ENCODE peak calls at places on chromosomes 16 and 17, in seven cellular contexts. T is transverse colon, W is heart left ventricle, L is neuronal stem cell, E is endodermal cell, D is A549, F is lung. M is an unnamed sample.

GRCh38 chr17:13638855-13639458 is 37.2 kb upstream of the HS3ST3A1 start:
- DNase-seq in T (no peak), W (no peak), L (no peak), E (peak), D (no peak), F (no peak), M (no peak)

GRCh38 chr16:30557397-30557949 is 701 bp downstream of the ZNF764 start:
- DNase-seq in T (no peak), W (no peak), L (peak), E (no peak), D (no peak), F (no peak), M (no peak)

GRCh38 chr16:30041841-30042240 is 10.8 kb upstream of the TLCD3B start:
- DNase-seq in T (no peak), W (no peak), L (no peak), E (no peak), D (no peak), F (no peak), M (no peak)

GRCh38 chr16:142405-142804 is 3.9 kb upstream of the NPRL3 start:
- DNase-seq in T (no peak), W (no peak), L (no peak), E (no peak), D (no peak), F (no peak), M (no peak)

GRCh38 chr16:89922477-89922883 is 662 bp upstream of the TUBB3 start:
- DNase-seq in T (peak), W (peak), L (peak), E (peak), D (peak), F (peak), M (no peak)

GRCh38 chr17:82862758-82863645 is 23.2 kb upstream of the ZNF750 start:
- DNase-seq in T (no peak), W (peak), L (no peak), E (no peak), D (no peak), F (no peak), M (no peak)

GRCh38 chr17:17774009-17774881 is 62.5 kb downstream of the SREBF1 start:
- DNase-seq in T (peak), W (peak), L (no peak), E (no peak), D (peak), F (no peak), M (no peak)

GRCh38 chr16:31099860-31100638 is 5.5 kb upstream of the VKORC1 start:
- DNase-seq in T (no peak), W (no peak), L (no peak), E (no peak), D (no peak), F (no peak), M (no peak)

GRCh38 chr16:49453001-49453400 is 79.4 kb downstream of the C16orf78 start:
- DNase-seq in T (no peak), W (no peak), L (no peak), E (no peak), D (no peak), F (no peak), M (no peak)

GRCh38 chr16:8567355-8568230 is 22.7 kb downstream of the TMEM114 start:
- DNase-seq in T (peak), W (peak), L (peak), E (peak), D (peak), F (peak), M (peak)

GRCh38 chr17:78577296-78577695 is at the start of gene DNAH17:
- DNase-seq in T (no peak), W (no peak), L (no peak), E (no peak), D (no peak), F (no peak), M (no peak)

GRCh38 chr17:73480740-73481139 is 163.5 kb downstream of the SDK2 start:
- DNase-seq in T (no peak), W (peak), L (no peak), E (no peak), D (no peak), F (no peak), M (peak)

GRCh38 chr16:89221604-89222003 is 4.1 kb downstream of the ZNF778 start:
- DNase-seq in T (no peak), W (no peak), L (no peak), E (no peak), D (no peak), F (no peak), M (no peak)

GRCh38 chr16:67884-68789 is 4.3 kb downstream of the RHBDF1 start:
- DNase-seq in T (no peak), W (no peak), L (no peak), E (no peak), D (no peak), F (no peak), M (no peak)

GRCh38 chr17:19508327-19508867 is 25.3 kb upstream of the SLC47A1 start:
- DNase-seq in T (peak), W (peak), L (no peak), E (peak), D (no peak), F (peak), M (no peak)

GRCh38 chr17:65228734-65229390 is 91.7 kb downstream of the RGS9 start:
- DNase-seq in T (no peak), W (no peak), L (no peak), E (peak), D (no peak), F (peak), M (no peak)

GRCh38 chr17:66087073-66087472 is 104.9 kb downstream of the CEP112 start:
- DNase-seq in T (no peak), W (no peak), L (no peak), E (no peak), D (no peak), F (no peak), M (no peak)

GRCh38 chr16:74999208-74999682 is 421 bp downstream of the ZNRF1 start:
- DNase-seq in T (peak), W (peak), L (peak), E (peak), D (no peak), F (no peak), M (peak)

GRCh38 chr16:87570938-87571867 is 31.1 kb upstream of the JPH3 start:
- DNase-seq in T (peak), W (peak), L (no peak), E (peak), D (peak), F (peak), M (no peak)

GRCh38 chr17:78397681-78398101 is 19.2 kb downstream of the PGS1 start:
- DNase-seq in T (no peak), W (peak), L (no peak), E (no peak), D (no peak), F (no peak), M (no peak)

GRCh38 chr17:47694818-47695663 is 1.1 kb downstream of the TBKBP1 start:
- DNase-seq in T (peak), W (peak), L (no peak), E (peak), D (no peak), F (peak), M (no peak)

GRCh38 chr17:16872836-16873653 is 98.9 kb downstream of the TNFRSF13B start:
- DNase-seq in T (peak), W (no peak), L (peak), E (peak), D (peak), F (peak), M (no peak)

GRCh38 chr16:89037261-89038152 is 56.1 kb upstream of the ACSF3 start:
- DNase-seq in T (no peak), W (peak), L (peak), E (peak), D (peak), F (no peak), M (no peak)

GRCh38 chr17:79742951-79743476 is 12.3 kb downstream of the ENPP7 start:
- DNase-seq in T (no peak), W (no peak), L (no peak), E (no peak), D (no peak), F (no peak), M (no peak)

GRCh38 chr17:80937501-80938356 is 53.9 kb upstream of the CHMP6 start:
- DNase-seq in T (no peak), W (peak), L (no peak), E (no peak), D (no peak), F (no peak), M (no peak)

GRCh38 chr16:69935278-69935711 is 15.8 kb upstream of the CLEC18A start:
- DNase-seq in T (no peak), W (no peak), L (no peak), E (no peak), D (no peak), F (no peak), M (no peak)
- H3K27ac ChIP-seq in T (no peak), W (no peak), L (no peak), E (no peak), D (no peak), F (no peak), M (no peak)

DNA sequence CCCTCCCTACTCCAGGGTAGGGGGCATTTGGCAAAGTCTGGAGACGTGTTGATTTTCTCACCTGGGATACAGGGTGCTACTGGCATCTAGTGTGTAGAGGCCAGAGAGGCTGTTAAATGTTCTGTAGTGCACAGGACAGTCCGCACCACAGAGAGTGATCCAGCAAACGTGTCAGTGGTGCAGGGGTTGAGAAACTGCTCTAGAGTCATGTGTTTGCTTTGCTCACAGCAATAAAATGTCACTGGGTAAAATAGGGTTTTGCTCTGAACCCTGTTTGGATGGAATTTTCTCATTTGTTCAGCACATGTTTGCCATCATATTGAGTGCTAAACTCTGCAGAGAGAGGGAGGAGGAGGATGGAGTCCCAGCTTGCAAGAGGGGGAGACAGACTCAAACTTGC is 11.7 kb downstream of the PLCG2 start:
- DNase-seq in T (no peak), W (no peak), L (no peak), E (no peak), D (no peak), F (no peak), M (no peak)
- H3K27ac ChIP-seq in T (no peak), W (no peak), L (no peak), E (no peak), D (no peak), F (no peak), M (no peak)

GRCh38 chr16:47853635-47854034 is 302.2 kb downstream of the ABCC12 start:
- DNase-seq in T (no peak), W (no peak), L (no peak), E (no peak), D (no peak), F (no peak), M (no peak)

GRCh38 chr16:47851026-47851610 is 304.7 kb downstream of the ABCC12 start:
- DNase-seq in T (no peak), W (no peak), L (no peak), E (no peak), D (no peak), F (no peak), M (peak)

GRCh38 chr16:47852991-47853390 is 302.8 kb downstream of the ABCC12 start:
- DNase-seq in T (no peak), W (no peak), L (no peak), E (no peak), D (no peak), F (no peak), M (no peak)

GRCh38 chr16:47855431-47855830 is 300.4 kb downstream of the ABCC12 start:
- DNase-seq in T (no peak), W (no peak), L (no peak), E (no peak), D (no peak), F (no peak), M (no peak)

DNA sequence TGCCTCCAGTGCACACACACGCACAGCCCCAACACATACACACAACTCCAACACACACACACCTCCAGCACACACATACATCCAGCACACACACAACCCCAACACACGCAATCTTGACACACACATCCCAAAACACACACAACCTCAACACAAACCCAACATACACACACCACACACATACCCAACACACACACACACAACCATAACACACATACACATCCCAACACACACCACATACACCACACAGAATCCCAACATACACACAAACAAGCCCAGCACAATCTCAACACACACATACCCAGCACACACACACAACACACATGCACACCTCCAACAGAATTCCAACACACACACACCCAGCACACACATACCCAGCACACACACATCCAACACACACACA is 301.1 kb downstream of the ABCC12 start:
- DNase-seq in T (no peak), W (no peak), L (no peak), E (no peak), D (no peak), F (no peak), M (no peak)
- H3K27ac ChIP-seq in T (no peak), W (no peak), L (no peak), E (no peak), D (no peak), F (no peak), M (no peak)

GRCh38 chr16:65658339-65659275 is 536.7 kb upstream of the CDH11 start:
- DNase-seq in T (no peak), W (peak), L (no peak), E (peak), D (peak), F (no peak), M (no peak)

GRCh38 chr16:65662236-65662635 is 540.4 kb upstream of the CDH11 start:
- DNase-seq in T (no peak), W (no peak), L (no peak), E (no peak), D (no peak), F (no peak), M (no peak)

GRCh38 chr16:65661451-65661850 is 539.6 kb upstream of the CDH11 start:
- DNase-seq in T (no peak), W (no peak), L (no peak), E (no peak), D (no peak), F (no peak), M (no peak)

GRCh38 chr16:65657556-65657955 is 535.7 kb upstream of the CDH11 start:
- DNase-seq in T (no peak), W (no peak), L (no peak), E (peak), D (no peak), F (no peak), M (no peak)

GRCh38 chr16:65660390-65660789 is 538.5 kb upstream of the CDH11 start:
- DNase-seq in T (no peak), W (no peak), L (no peak), E (peak), D (no peak), F (no peak), M (no peak)
- H3K27ac ChIP-seq in T (no peak), W (no peak), L (no peak), E (no peak), D (no peak), F (no peak), M (no peak)

GRCh38 chr16:17258077-17258599 is 212.6 kb downstream of the XYLT1 start:
- DNase-seq in T (no peak), W (no peak), L (no peak), E (no peak), D (no peak), F (no peak), M (no peak)

GRCh38 chr16:17258848-17259713 is 211.7 kb downstream of the XYLT1 start:
- DNase-seq in T (peak), W (no peak), L (no peak), E (peak), D (peak), F (peak), M (no peak)

GRCh38 chr16:17261197-17261858 is 209.4 kb downstream of the XYLT1 start:
- DNase-seq in T (peak), W (no peak), L (no peak), E (no peak), D (no peak), F (no peak), M (no peak)

GRCh38 chr16:17260271-17260849 is 210.4 kb downstream of the XYLT1 start:
- DNase-seq in T (no peak), W (no peak), L (no peak), E (no peak), D (no peak), F (no peak), M (no peak)

DNA sequence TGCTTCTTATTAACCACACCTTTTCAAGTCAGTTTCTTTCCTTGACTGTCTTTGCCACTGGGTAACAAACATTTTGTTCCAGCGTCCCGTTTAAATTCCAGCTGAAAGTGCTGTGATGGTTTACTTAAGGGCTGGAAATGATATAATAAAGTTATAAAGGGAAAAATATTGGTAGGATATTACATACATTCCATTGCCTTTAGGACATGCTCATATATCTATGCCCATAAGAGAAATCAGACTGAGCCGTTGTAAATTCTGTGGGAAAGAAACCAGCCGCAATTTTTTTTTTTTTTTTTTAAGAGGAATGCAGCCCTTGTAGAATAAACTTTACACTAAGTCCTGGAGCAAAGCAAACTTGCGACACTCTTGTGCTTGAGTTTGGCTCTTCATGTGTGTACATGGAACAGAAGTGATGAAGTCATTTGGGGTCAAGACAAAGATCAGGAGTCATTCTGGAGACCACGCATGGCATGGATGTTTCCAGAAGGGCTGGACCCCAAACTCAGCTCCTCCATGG is 210.9 kb downstream of the XYLT1 start:
- DNase-seq in T (no peak), W (no peak), L (no peak), E (no peak), D (no peak), F (no peak), M (no peak)
- H3K27ac ChIP-seq in T (peak), W (no peak), L (no peak), E (no peak), D (no peak), F (no peak), M (no peak)

GRCh38 chr17:61575352-61575975 is 15.6 kb downstream of the NACA2 start:
- DNase-seq in T (no peak), W (no peak), L (no peak), E (no peak), D (no peak), F (no peak), M (no peak)

GRCh38 chr17:61574542-61575351 is 16.3 kb downstream of the NACA2 start:
- DNase-seq in T (no peak), W (no peak), L (peak), E (peak), D (peak), F (no peak), M (no peak)

GRCh38 chr17:61578645-61579044 is 12.4 kb downstream of the NACA2 start:
- DNase-seq in T (no peak), W (no peak), L (no peak), E (no peak), D (no peak), F (no peak), M (no peak)

GRCh38 chr17:61579382-61579781 is 11.6 kb downstream of the NACA2 start:
- DNase-seq in T (no peak), W (no peak), L (no peak), E (no peak), D (no peak), F (no peak), M (no peak)

DNA sequence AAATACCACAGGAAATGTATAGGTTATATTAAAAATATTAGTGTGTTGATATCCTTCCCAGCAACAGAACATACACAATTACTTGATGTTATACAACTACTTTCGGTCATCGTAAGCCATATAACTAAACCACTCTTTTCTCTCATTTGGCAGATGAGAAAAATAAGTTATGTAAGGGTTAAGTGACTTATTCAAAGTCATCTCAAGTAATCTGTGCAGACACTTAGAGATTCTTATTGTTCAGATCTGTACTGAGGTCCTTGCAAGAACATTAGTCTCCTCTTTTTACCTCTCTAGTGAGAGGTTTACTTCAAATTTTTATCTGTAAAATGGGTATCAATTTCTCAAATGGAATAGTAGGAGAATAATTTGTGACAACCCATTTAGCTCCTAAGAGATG is 15.0 kb downstream of the NACA2 start:
- DNase-seq in T (no peak), W (no peak), L (no peak), E (no peak), D (no peak), F (no peak), M (no peak)
- H3K27ac ChIP-seq in T (no peak), W (no peak), L (no peak), E (no peak), D (no peak), F (no peak), M (no peak)

DNA sequence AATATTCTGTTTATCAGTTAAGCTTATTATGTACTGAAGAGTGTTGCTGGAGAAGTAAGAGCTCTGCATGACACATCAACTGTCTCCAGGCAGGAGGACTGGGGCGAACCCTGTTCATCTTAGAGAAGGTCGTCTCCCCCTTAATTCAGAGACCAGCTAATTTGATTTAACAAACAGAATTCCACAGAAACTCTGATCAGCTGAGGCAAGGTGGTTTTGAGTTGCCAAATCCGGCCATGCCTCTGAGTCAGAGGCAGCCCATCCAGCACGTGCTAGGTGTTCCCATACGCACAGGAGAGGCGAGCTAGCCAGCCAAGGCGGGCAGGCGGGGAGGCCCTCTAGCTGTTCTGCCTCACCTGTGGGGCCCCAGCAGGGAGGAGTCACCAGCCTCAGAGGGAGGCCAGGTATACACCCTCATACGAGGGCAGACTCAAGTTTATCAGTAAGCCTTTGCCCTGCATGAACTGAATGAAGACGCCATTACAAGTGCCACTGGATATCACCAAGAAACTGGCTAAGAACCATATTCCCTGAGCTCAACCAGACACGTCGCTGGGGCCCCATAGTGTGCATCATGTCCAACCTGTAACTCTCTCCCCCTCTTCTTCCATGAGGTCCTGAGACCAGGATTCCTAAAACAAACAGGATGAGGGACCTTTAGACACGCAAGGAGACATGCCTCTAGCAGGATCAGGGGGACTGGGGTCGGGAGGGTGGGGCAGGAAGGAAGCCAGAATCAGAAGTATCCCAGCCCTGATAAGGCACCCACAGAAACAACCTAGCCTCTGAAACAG is 25.7 kb downstream of the STAT5A start:
- DNase-seq in T (no peak), W (no peak), L (no peak), E (no peak), D (no peak), F (no peak), M (no peak)
- H3K27ac ChIP-seq in T (peak), W (peak), L (no peak), E (no peak), D (no peak), F (no peak), M (no peak)

GRCh38 chr17:76893623-76894358 is 25.6 kb downstream of the MGAT5B start:
- DNase-seq in T (no peak), W (no peak), L (no peak), E (no peak), D (no peak), F (no peak), M (no peak)
- H3K27ac ChIP-seq in T (no peak), W (no peak), L (no peak), E (no peak), D (no peak), F (no peak), M (no peak)